ENCODE peak calls at places on chromosomes 4 and X, in five cellular contexts. C is HL-60, I is tibial artery, K is left lung, W is bronchial epithelial cell. H is an unnamed sample.

GRCh38 chr4:184287697-184288255 is 70.1 kb upstream of the ENPP6 start:
- DNase-seq in C (no peak), I (no peak), K (peak; percentile 77), W (peak; percentile 69), H (no peak)

GRCh38 chrX:109685656-109686078 is 47.4 kb downstream of the ACSL4 start:
- DNase-seq in C (no peak), I (no peak), K (no peak), W (peak; percentile 2), H (no peak)

GRCh38 chr4:102606846-102607440 is 105.8 kb downstream of the NFKB1 start:
- DNase-seq in C (no peak), I (no peak), K (peak; percentile 68), W (peak; percentile 21), H (no peak)

GRCh38 chrX:12580548-12580947 is 210.7 kb upstream of the PRPS2 start:
- DNase-seq in C (no peak), I (no peak), K (no peak), W (peak; percentile 81), H (no peak)

GRCh38 chrX:41561045-41561444 is 113.9 kb downstream of the NYX start:
- DNase-seq in C (peak; percentile 52), I (peak; percentile 21), K (no peak), W (peak; percentile 75), H (no peak)

GRCh38 chr4:93828830-93829530 is 427 bp downstream of the ATOH1 start:
- DNase-seq in C (peak; percentile 6), I (no peak), K (no peak), W (no peak), H (no peak)

GRCh38 chr4:1608821-1609500 is 75.2 kb downstream of the FAM53A start:
- DNase-seq in C (no peak), I (no peak), K (no peak), W (no peak), H (no peak)

GRCh38 chrX:20061869-20062254 is 54.8 kb downstream of the MAP7D2 start:
- DNase-seq in C (no peak), I (no peak), K (no peak), W (peak; percentile 13), H (no peak)

GRCh38 chrX:37047776-37048175 is 39.6 kb downstream of the FAM47C start:
- DNase-seq in C (no peak), I (no peak), K (no peak), W (no peak), H (no peak)

GRCh38 chrX:149453911-149454820 is 50.9 kb downstream of the IDS start:
- DNase-seq in C (no peak), I (no peak), K (no peak), W (peak; percentile 4), H (no peak)

GRCh38 chr4:100391913-100392312 is 125.9 kb downstream of the EMCN start:
- DNase-seq in C (no peak), I (no peak), K (no peak), W (peak; percentile 65), H (no peak)

GRCh38 chrX:23008431-23009099 is 8.8 kb downstream of the DDX53 start:
- DNase-seq in C (no peak), I (no peak), K (no peak), W (peak; percentile 35), H (no peak)

GRCh38 chrX:68307767-68308166 is 125.5 kb downstream of the OPHN1 start:
- DNase-seq in C (no peak), I (no peak), K (no peak), W (peak; percentile 92), H (no peak)

GRCh38 chr4:87542734-87543312 is 13.6 kb upstream of the SPARCL1 start:
- DNase-seq in C (no peak), I (no peak), K (no peak), W (no peak), H (no peak)

GRCh38 chr4:122117743-122118142 is 34.4 kb upstream of the BLTP1 start:
- DNase-seq in C (no peak), I (no peak), K (no peak), W (peak; percentile 39), H (no peak)

GRCh38 chr4:156710571-156711195 is 260.9 kb downstream of the PDGFC start:
- DNase-seq in C (no peak), I (no peak), K (no peak), W (no peak), H (no peak)

GRCh38 chrX:1614927-1615326 is at the start of gene ASMT:
- DNase-seq in C (no peak), I (no peak), K (no peak), W (no peak), H (no peak)

GRCh38 chr4:77669911-77670590 is 64.4 kb downstream of the CXCL13 start:
- DNase-seq in C (no peak), I (no peak), K (no peak), W (no peak), H (no peak)

GRCh38 chr4:146481246-146481645 is 40.5 kb downstream of the SLC10A7 start:
- DNase-seq in C (no peak), I (no peak), K (no peak), W (no peak), H (no peak)

DNA sequence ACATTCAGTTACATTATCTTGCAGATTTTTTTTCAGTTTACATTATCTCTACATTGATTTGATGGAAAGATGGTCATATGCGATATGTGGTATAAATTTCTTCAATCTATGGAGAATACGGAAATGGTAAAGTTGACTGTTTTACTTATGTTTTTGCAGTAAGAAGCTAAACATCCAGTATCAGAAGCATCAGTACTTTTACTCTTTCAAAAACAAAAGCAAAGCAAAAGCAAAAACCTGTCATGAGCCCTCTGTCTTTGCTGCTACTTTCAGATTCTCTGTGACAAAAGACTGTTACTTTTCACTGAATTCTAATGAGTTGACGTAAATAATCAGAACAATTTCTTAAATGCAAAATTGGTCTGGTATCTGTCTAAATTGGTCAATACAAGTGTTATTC is 52.4 kb upstream of the UCP1 start:
- DNase-seq in C (no peak), I (no peak), K (no peak), W (no peak), H (no peak)
- TF ChIP-seq CTCF in C (no peak), I (no peak), K (no peak), W (no peak), H (no peak)

GRCh38 chr4:133003169-133003568 is 145.9 kb upstream of the PCDH10 start:
- DNase-seq in C (no peak), I (no peak), K (no peak), W (no peak), H (no peak)

GRCh38 chr4:132998585-132999230 is 150.4 kb upstream of the PCDH10 start:
- DNase-seq in C (no peak), I (no peak), K (no peak), W (no peak), H (no peak)

DNA sequence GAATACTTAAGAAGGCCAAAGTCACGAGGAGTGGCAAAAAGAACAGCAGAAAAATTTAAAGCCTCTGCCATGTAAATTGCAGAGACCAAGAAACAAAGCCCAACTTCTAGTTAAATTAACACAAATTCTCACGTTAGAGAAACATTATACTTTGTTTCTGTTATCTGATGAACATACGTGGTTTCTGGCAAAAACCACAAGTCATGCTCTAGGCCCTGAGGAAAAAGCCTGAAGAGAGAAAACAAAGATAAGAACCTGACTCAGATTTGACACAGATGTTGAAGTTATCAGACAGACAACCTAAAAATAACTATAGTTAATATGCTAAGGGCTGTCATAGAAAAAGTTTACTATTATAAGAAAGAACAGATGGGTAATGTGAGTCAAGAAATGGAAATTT is 149.1 kb upstream of the PCDH10 start:
- DNase-seq in C (no peak), I (no peak), K (no peak), W (peak; percentile 1), H (no peak)
- H3K4me3 ChIP-seq in C (no peak overlapping the region), I (no peak overlapping the region), K (no peak overlapping the region), W (no peak overlapping the region), H (no peak overlapping the region)

GRCh38 chrX:35380808-35381700 is 417.1 kb upstream of the MAGEB16 start:
- DNase-seq in C (peak; percentile 6), I (no peak), K (no peak), W (peak; percentile 40), H (no peak)
- TF ChIP-seq CTCF in C (no peak), I (peak; percentile 30), K (peak; percentile 35), W (peak; percentile 57), H (no peak)

DNA sequence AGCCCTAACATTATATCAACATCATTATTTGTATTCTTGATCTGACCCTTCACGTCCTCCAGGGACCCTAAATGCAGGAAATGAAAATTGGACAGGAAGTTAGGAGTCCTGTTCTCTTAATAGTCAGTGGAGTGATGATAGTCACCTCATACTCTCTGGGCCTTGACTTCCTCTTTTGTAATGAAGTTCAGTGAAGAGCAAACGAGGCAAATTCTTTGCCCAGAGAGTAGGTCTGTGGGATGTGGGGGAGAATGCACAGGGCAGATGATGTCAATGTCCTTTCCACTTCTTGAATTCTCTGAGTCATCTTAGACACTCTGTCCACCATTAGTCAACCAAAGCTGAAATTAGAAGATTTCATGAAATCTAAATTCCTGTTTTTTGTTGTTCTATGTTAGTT is 17.1 kb upstream of the GPRIN3 start:
- DNase-seq in C (peak; percentile 73), I (no peak), K (peak; percentile 44), W (peak; percentile 15), H (no peak)
- H3K4me3 ChIP-seq in C (no peak overlapping the region), I (no peak overlapping the region), K (no peak overlapping the region), W (no peak overlapping the region), H (no peak overlapping the region)

DNA sequence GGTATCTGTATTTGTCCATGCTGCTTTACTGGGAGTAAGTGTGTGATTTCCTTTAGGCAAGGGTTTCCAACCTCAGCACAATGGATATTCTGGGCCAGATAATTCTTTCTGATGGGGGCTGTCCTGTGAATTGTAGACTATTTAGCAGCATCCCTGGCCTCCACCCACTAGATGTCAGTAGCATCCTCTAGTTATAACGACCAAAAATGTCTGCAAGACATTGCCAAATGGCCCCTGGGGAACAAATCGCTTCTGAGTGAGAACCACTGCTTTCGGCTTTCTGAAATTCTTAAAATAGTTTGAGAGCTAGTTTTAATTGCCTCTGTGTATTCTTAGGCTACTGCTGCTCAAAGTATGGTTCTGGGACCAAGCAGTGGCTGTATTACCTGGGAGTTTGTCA is 81.2 kb upstream of the GPM6B start:
- DNase-seq in C (peak; percentile 13), I (peak; percentile 25), K (no peak), W (no peak), H (no peak)
- TF ChIP-seq CTCF in C (no peak), I (peak; percentile 35), K (no peak), W (peak; percentile 1), H (no peak)

H was measured in lower leg skin.